ENCODE peak calls at places on chromosomes 16 and 17, in five cellular contexts. One of them, this sample, is unnamed.

GRCh38 chr17:21397341-21398050 is 21.3 kb downstream of the KCNJ12 start:
- DNase-seq in A549: no peak
- DNase-seq in endothelial cell of umbilical vein: no peak
- DNase-seq in PC-9: no peak
- DNase-seq in GM23248: peak
- DNase-seq in this sample: no peak

GRCh38 chr17:37564252-37564651 is 45.0 kb downstream of the SYNRG start:
- DNase-seq in A549: no peak
- DNase-seq in endothelial cell of umbilical vein: no peak
- DNase-seq in PC-9: no peak
- DNase-seq in GM23248: peak
- DNase-seq in this sample: no peak

GRCh38 chr17:80274871-80275449 is 14.3 kb downstream of the RNF213 start:
- DNase-seq in A549: no peak
- DNase-seq in endothelial cell of umbilical vein: no peak
- DNase-seq in PC-9: no peak
- DNase-seq in GM23248: no peak
- DNase-seq in this sample: no peak

GRCh38 chr16:11303405-11304138 is 22.4 kb upstream of the PRM1 start:
- DNase-seq in A549: no peak
- DNase-seq in endothelial cell of umbilical vein: peak
- DNase-seq in PC-9: peak
- DNase-seq in GM23248: no peak
- DNase-seq in this sample: peak

GRCh38 chr16:49986351-49987124 is 38.5 kb upstream of the CNEP1R1 start:
- DNase-seq in A549: no peak
- DNase-seq in endothelial cell of umbilical vein: peak
- DNase-seq in PC-9: no peak
- DNase-seq in GM23248: peak
- DNase-seq in this sample: peak

GRCh38 chr16:29774730-29775129 is 3.3 kb upstream of the ZG16 start:
- DNase-seq in A549: no peak
- DNase-seq in endothelial cell of umbilical vein: no peak
- DNase-seq in PC-9: no peak
- DNase-seq in GM23248: no peak
- DNase-seq in this sample: no peak

GRCh38 chr17:82297804-82298537 is 19.4 kb downstream of the CD7 start:
- DNase-seq in A549: peak
- DNase-seq in endothelial cell of umbilical vein: peak
- DNase-seq in PC-9: peak
- DNase-seq in GM23248: peak
- DNase-seq in this sample: peak

GRCh38 chr16:57325458-57325857 is 33.1 kb upstream of the CCL22 start:
- DNase-seq in A549: no peak
- DNase-seq in endothelial cell of umbilical vein: no peak
- DNase-seq in PC-9: peak
- DNase-seq in GM23248: peak
- DNase-seq in this sample: peak

GRCh38 chr16:10839271-10839661 is 20.7 kb upstream of the TVP23A start:
- DNase-seq in A549: no peak
- DNase-seq in endothelial cell of umbilical vein: no peak
- DNase-seq in PC-9: no peak
- DNase-seq in GM23248: no peak
- DNase-seq in this sample: no peak

GRCh38 chr16:7318661-7319060 is 14.0 kb upstream of the RBFOX1 start:
- DNase-seq in A549: no peak
- DNase-seq in endothelial cell of umbilical vein: no peak
- DNase-seq in PC-9: no peak
- DNase-seq in GM23248: no peak
- DNase-seq in this sample: no peak

GRCh38 chr16:11064202-11064540 is 119.8 kb downstream of the CLEC16A start:
- DNase-seq in A549: no peak
- DNase-seq in endothelial cell of umbilical vein: no peak
- DNase-seq in PC-9: no peak
- DNase-seq in GM23248: no peak
- DNase-seq in this sample: no peak

GRCh38 chr16:86222541-86222940 is 287.8 kb upstream of the FOXF1 start:
- DNase-seq in A549: no peak
- DNase-seq in endothelial cell of umbilical vein: no peak
- DNase-seq in PC-9: no peak
- DNase-seq in GM23248: peak
- DNase-seq in this sample: peak

GRCh38 chr17:11736613-11737289 is 138.5 kb downstream of the DNAH9 start:
- DNase-seq in A549: no peak
- DNase-seq in endothelial cell of umbilical vein: no peak
- DNase-seq in PC-9: no peak
- DNase-seq in GM23248: no peak
- DNase-seq in this sample: no peak

GRCh38 chr17:6261496-6261895 is 173.4 kb downstream of the AIPL1 start:
- DNase-seq in A549: no peak
- DNase-seq in endothelial cell of umbilical vein: no peak
- DNase-seq in PC-9: no peak
- DNase-seq in GM23248: no peak
- DNase-seq in this sample: no peak

GRCh38 chr16:78488461-78488860 is 389.0 kb downstream of the WWOX start:
- DNase-seq in A549: no peak
- DNase-seq in endothelial cell of umbilical vein: no peak
- DNase-seq in PC-9: no peak
- DNase-seq in GM23248: no peak
- DNase-seq in this sample: no peak

GRCh38 chr17:15463363-15463762 is 4.1 kb downstream of the CDRT4 start:
- DNase-seq in A549: no peak
- DNase-seq in endothelial cell of umbilical vein: peak
- DNase-seq in PC-9: no peak
- DNase-seq in GM23248: peak
- DNase-seq in this sample: peak

GRCh38 chr17:34314279-34314678 is 5.0 kb upstream of the CCL8 start:
- DNase-seq in A549: no peak
- DNase-seq in endothelial cell of umbilical vein: peak
- DNase-seq in PC-9: no peak
- DNase-seq in GM23248: peak
- DNase-seq in this sample: no peak

GRCh38 chr17:77738666-77739531 is 219.6 kb upstream of the TNRC6C start:
- DNase-seq in A549: no peak
- DNase-seq in endothelial cell of umbilical vein: no peak
- DNase-seq in PC-9: no peak
- DNase-seq in GM23248: peak
- DNase-seq in this sample: peak

GRCh38 chr16:89599451-89599858 is 14.0 kb upstream of the DPEP1 start:
- DNase-seq in A549: peak
- DNase-seq in endothelial cell of umbilical vein: no peak
- DNase-seq in PC-9: peak
- DNase-seq in GM23248: peak
- DNase-seq in this sample: peak

GRCh38 chr16:74997042-74997491 is 1.8 kb upstream of the ZNRF1 start:
- DNase-seq in A549: no peak
- DNase-seq in endothelial cell of umbilical vein: no peak
- DNase-seq in PC-9: no peak
- DNase-seq in GM23248: no peak
- DNase-seq in this sample: no peak

GRCh38 chr17:41230094-41230493 is 2.2 kb upstream of the KRTAP9-3 start:
- DNase-seq in A549: no peak
- DNase-seq in endothelial cell of umbilical vein: no peak
- DNase-seq in PC-9: no peak
- DNase-seq in GM23248: no peak
- DNase-seq in this sample: no peak

GRCh38 chr16:78542419-78542818 is 443.0 kb downstream of the WWOX start:
- DNase-seq in A549: no peak
- DNase-seq in endothelial cell of umbilical vein: no peak
- DNase-seq in PC-9: no peak
- DNase-seq in GM23248: no peak
- DNase-seq in this sample: no peak

GRCh38 chr17:14508156-14508555 is 207.3 kb downstream of the HS3ST3B1 start:
- DNase-seq in A549: no peak
- DNase-seq in endothelial cell of umbilical vein: no peak
- DNase-seq in PC-9: no peak
- DNase-seq in GM23248: no peak
- DNase-seq in this sample: no peak

GRCh38 chr16:84680843-84681629 is 18.8 kb upstream of the USP10 start:
- DNase-seq in A549: no peak
- DNase-seq in endothelial cell of umbilical vein: no peak
- DNase-seq in PC-9: no peak
- DNase-seq in GM23248: no peak
- DNase-seq in this sample: no peak

GRCh38 chr17:9200197-9200662 is 178.9 kb downstream of the NTN1 start:
- DNase-seq in A549: no peak
- DNase-seq in endothelial cell of umbilical vein: no peak
- DNase-seq in PC-9: no peak
- DNase-seq in GM23248: no peak
- DNase-seq in this sample: no peak

GRCh38 chr16:71631776-71632175 is 5.8 kb downstream of the MARVELD3 start:
- DNase-seq in A549: no peak
- DNase-seq in endothelial cell of umbilical vein: no peak
- DNase-seq in PC-9: no peak
- DNase-seq in GM23248: no peak
- DNase-seq in this sample: no peak

GRCh38 chr17:41975099-41976083 is 8.8 kb downstream of the CNP start:
- DNase-seq in A549: no peak
- DNase-seq in endothelial cell of umbilical vein: no peak
- DNase-seq in PC-9: no peak
- DNase-seq in GM23248: peak
- DNase-seq in this sample: peak

GRCh38 chr17:41864498-41864836 is 756 bp downstream of the KLHL11 start:
- DNase-seq in A549: no peak
- DNase-seq in endothelial cell of umbilical vein: no peak
- DNase-seq in PC-9: no peak
- DNase-seq in GM23248: no peak
- DNase-seq in this sample: no peak

GRCh38 chr16:72317378-72317777 is 145.4 kb upstream of the PMFBP1 start:
- DNase-seq in A549: no peak
- DNase-seq in endothelial cell of umbilical vein: no peak
- DNase-seq in PC-9: no peak
- DNase-seq in GM23248: peak
- DNase-seq in this sample: peak

GRCh38 chr16:66588981-66589713 is 9.9 kb downstream of the CMTM2 start:
- DNase-seq in A549: peak
- DNase-seq in endothelial cell of umbilical vein: peak
- DNase-seq in PC-9: peak
- DNase-seq in GM23248: peak
- DNase-seq in this sample: peak

GRCh38 chr16:78290498-78291271 is 191.2 kb downstream of the WWOX start:
- DNase-seq in A549: no peak
- DNase-seq in endothelial cell of umbilical vein: no peak
- DNase-seq in PC-9: no peak
- DNase-seq in GM23248: no peak
- DNase-seq in this sample: no peak

GRCh38 chr16:28974437-28975157 is at the start of gene SPNS1:
- DNase-seq in A549: peak
- DNase-seq in endothelial cell of umbilical vein: peak
- DNase-seq in PC-9: peak
- DNase-seq in GM23248: peak
- DNase-seq in this sample: peak

GRCh38 chr16:28863929-28864886 is 565 bp downstream of the SH2B1 start:
- DNase-seq in A549: no peak
- DNase-seq in endothelial cell of umbilical vein: peak
- DNase-seq in PC-9: no peak
- DNase-seq in GM23248: peak
- DNase-seq in this sample: peak

GRCh38 chr16:9225527-9226316 is 134.3 kb downstream of the HAPSTR1 start:
- DNase-seq in A549: no peak
- DNase-seq in endothelial cell of umbilical vein: no peak
- DNase-seq in PC-9: no peak
- DNase-seq in GM23248: peak
- DNase-seq in this sample: peak

GRCh38 chr16:60929-61878 is 7.6 kb downstream of the SNRNP25 start:
- DNase-seq in A549: no peak
- DNase-seq in endothelial cell of umbilical vein: no peak
- DNase-seq in PC-9: no peak
- DNase-seq in GM23248: no peak
- DNase-seq in this sample: no peak

GRCh38 chr17:76909971-76910760 is 42.0 kb downstream of the MGAT5B start:
- DNase-seq in A549: peak
- DNase-seq in endothelial cell of umbilical vein: peak
- DNase-seq in PC-9: no peak
- DNase-seq in GM23248: peak
- DNase-seq in this sample: peak

GRCh38 chr16:88202207-88202745 is 180.5 kb upstream of the ZNF469 start:
- DNase-seq in A549: no peak
- DNase-seq in endothelial cell of umbilical vein: no peak
- DNase-seq in PC-9: no peak
- DNase-seq in GM23248: no peak
- DNase-seq in this sample: no peak

GRCh38 chr17:32142857-32143524 is 689 bp downstream of the RHOT1 start:
- DNase-seq in A549: peak
- DNase-seq in endothelial cell of umbilical vein: peak
- DNase-seq in PC-9: peak
- DNase-seq in GM23248: peak
- DNase-seq in this sample: peak

GRCh38 chr17:57422574-57423164 is 166.3 kb downstream of the MSI2 start:
- DNase-seq in A549: no peak
- DNase-seq in endothelial cell of umbilical vein: no peak
- DNase-seq in PC-9: peak
- DNase-seq in GM23248: peak
- DNase-seq in this sample: peak

GRCh38 chr17:27545562-27546229 is 85.3 kb upstream of the LGALS9 start:
- DNase-seq in A549: no peak
- DNase-seq in endothelial cell of umbilical vein: no peak
- DNase-seq in PC-9: no peak
- DNase-seq in GM23248: no peak
- DNase-seq in this sample: peak

This sample was measured in M059J.